ENCODE peak calls at places on chromosome X, in five cellular contexts. N, G, M, E and F are unnamed samples.

GRCh38 chrX:131711478-131711867 is 167.6 kb downstream of the OR13H1 start:
- DNase-seq in N (no peak), E (no peak), M (no peak), G (no peak), F (no peak)

GRCh38 chrX:110558406-110558805 is 199.8 kb downstream of the RTL9 start:
- DNase-seq in E (no peak), N (no peak), M (peak; percentile 66), G (no peak), F (no peak)

GRCh38 chrX:110442631-110443030 is 84.0 kb downstream of the RTL9 start:
- DNase-seq in E (peak; percentile 30), G (peak; percentile 46), M (no peak), N (no peak), F (peak; percentile 45)

GRCh38 chrX:38437093-38437492 is 84.7 kb downstream of the OTC start:
- DNase-seq in M (no peak), N (no peak), G (no peak), E (peak; percentile 14), F (no peak)

GRCh38 chrX:110397353-110397752 is 38.7 kb downstream of the RTL9 start:
- DNase-seq in E (no peak), G (no peak), N (no peak), M (no peak), F (no peak)

GRCh38 chrX:41542151-41542935 is 95.2 kb downstream of the NYX start:
- DNase-seq in E (peak; percentile 71), M (no peak), G (no peak), N (no peak), F (no peak)

GRCh38 chrX:11137543-11138139 is 26.5 kb downstream of the HCCS start:
- DNase-seq in N (no peak), G (no peak), M (no peak), E (peak; percentile 49), F (no peak)

GRCh38 chrX:17732138-17732783 is 5.0 kb upstream of the SCML1 start:
- DNase-seq in E (peak; percentile 31), M (no peak), N (no peak), G (no peak), F (no peak)

GRCh38 chrX:38595801-38596200 is 34.5 kb downstream of the TSPAN7 start:
- DNase-seq in N (no peak), M (no peak), G (no peak), E (no peak), F (no peak)

GRCh38 chrX:1582686-1583437 is 8.5 kb upstream of the AKAP17A start:
- DNase-seq in E (peak; percentile 26), M (peak; percentile 54), G (no peak), N (no peak), F (no peak)